ENCODE peak calls at places on chromosomes 3 and 15, in six cellular contexts. One of them, this sample, is unnamed.
A peak's percentile ranks its signal among the peaks of the same experiment; 100 is the strongest.

GRCh38 chr15:95459288-95459687 is 871.2 kb upstream of the NR2F2 start:
- DNase-seq in ovary: peak; percentile 28
- DNase-seq in sigmoid colon: no peak
- DNase-seq in stomach: no peak
- DNase-seq in tibial nerve: no peak
- DNase-seq in testis: no peak
- DNase-seq in this sample: no peak

GRCh38 chr15:43939070-43939469 is 112.3 kb downstream of the WDR76 start:
- DNase-seq in ovary: no peak
- DNase-seq in sigmoid colon: no peak
- DNase-seq in stomach: no peak
- DNase-seq in tibial nerve: no peak
- DNase-seq in testis: no peak
- DNase-seq in this sample: no peak

GRCh38 chr15:101490408-101490891 is 943 bp upstream of the PCSK6 start:
- DNase-seq in ovary: no peak
- DNase-seq in sigmoid colon: no peak
- DNase-seq in stomach: peak; percentile 18
- DNase-seq in tibial nerve: no peak
- DNase-seq in testis: no peak
- DNase-seq in this sample: no peak

GRCh38 chr3:140186421-140186920 is 251.5 kb downstream of the CLSTN2 start:
- DNase-seq in ovary: no peak
- DNase-seq in sigmoid colon: no peak
- DNase-seq in stomach: no peak
- DNase-seq in tibial nerve: peak; percentile 63
- DNase-seq in testis: peak; percentile 45
- DNase-seq in this sample: peak; percentile 67

GRCh38 chr3:132218817-132219390 is 98.3 kb upstream of the ACP3 start:
- DNase-seq in ovary: no peak
- DNase-seq in sigmoid colon: no peak
- DNase-seq in stomach: no peak
- DNase-seq in tibial nerve: no peak
- DNase-seq in testis: no peak
- DNase-seq in this sample: peak; percentile 35

GRCh38 chr15:78265752-78266224 is 1.4 kb downstream of the DNAJA4 start:
- DNase-seq in ovary: no peak
- DNase-seq in sigmoid colon: no peak
- DNase-seq in stomach: no peak
- DNase-seq in tibial nerve: no peak
- DNase-seq in testis: no peak
- DNase-seq in this sample: no peak

GRCh38 chr3:138692152-138692551 is 83.6 kb downstream of the FAIM start:
- DNase-seq in ovary: no peak
- DNase-seq in sigmoid colon: no peak
- DNase-seq in stomach: no peak
- DNase-seq in tibial nerve: no peak
- DNase-seq in testis: no peak
- DNase-seq in this sample: no peak

GRCh38 chr15:60471314-60471713 is 7.6 kb downstream of the ICE2 start:
- DNase-seq in ovary: no peak
- DNase-seq in sigmoid colon: no peak
- DNase-seq in stomach: no peak
- DNase-seq in tibial nerve: no peak
- DNase-seq in testis: no peak
- DNase-seq in this sample: no peak

GRCh38 chr15:78343431-78343830 is 3.3 kb downstream of the CRABP1 start:
- DNase-seq in ovary: no peak
- DNase-seq in sigmoid colon: no peak
- DNase-seq in stomach: no peak
- DNase-seq in tibial nerve: no peak
- DNase-seq in testis: no peak
- DNase-seq in this sample: no peak

DNA sequence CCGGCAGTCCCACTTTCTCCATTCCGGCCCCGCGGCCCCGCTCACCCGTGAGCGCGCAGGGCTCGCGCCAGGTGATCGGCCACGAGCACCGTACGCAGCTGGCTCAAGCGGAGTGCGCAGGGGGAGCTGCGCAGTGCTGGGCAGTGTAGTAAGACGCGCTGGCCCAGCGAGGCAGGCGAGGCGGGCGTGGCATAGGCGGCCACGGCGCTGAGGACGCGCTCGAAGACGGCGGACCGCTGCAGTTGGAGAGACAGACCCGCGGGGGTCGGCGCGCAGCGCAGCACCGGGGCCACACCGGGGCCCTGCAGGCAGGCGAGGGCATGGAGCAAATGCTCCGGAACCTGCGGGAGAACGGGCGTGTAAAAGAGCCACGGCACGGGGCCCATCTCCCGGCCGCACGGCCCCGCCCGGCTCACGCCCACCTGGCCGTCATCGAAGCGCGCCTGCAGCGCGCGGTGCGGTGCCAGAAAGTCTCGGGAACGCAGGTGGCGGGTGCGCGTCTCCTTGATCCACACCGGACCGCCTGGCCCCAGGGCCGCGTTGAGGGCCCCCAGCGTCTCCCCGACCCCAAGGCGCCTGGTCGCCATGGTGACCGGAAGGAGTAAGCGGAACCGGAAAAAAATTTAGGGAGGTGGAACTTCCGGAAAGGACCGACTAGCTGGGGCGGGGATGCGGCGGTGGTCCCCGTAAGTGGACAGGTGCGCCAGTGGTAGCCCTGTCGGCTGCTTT is at the start of gene DALRD3:
- DNase-seq in ovary: peak; percentile 67
- DNase-seq in sigmoid colon: peak; percentile 81
- DNase-seq in stomach: peak; percentile 65
- DNase-seq in tibial nerve: peak; percentile 60
- DNase-seq in testis: peak; percentile 84
- DNase-seq in this sample: peak; percentile 58
- TF ChIP-seq POLR2A in ovary: peak; percentile 52
- TF ChIP-seq POLR2A in sigmoid colon: peak; percentile 51
- TF ChIP-seq POLR2A in stomach: no peak
- TF ChIP-seq POLR2A in tibial nerve: peak; percentile 41
- TF ChIP-seq POLR2A in testis: no peak
- TF ChIP-seq POLR2A in this sample: peak; percentile 47

GRCh38 chr15:74613953-74614743 is 1.5 kb upstream of the CLK3 start:
- DNase-seq in ovary: no peak
- DNase-seq in sigmoid colon: no peak
- DNase-seq in stomach: no peak
- DNase-seq in tibial nerve: no peak
- DNase-seq in testis: no peak
- DNase-seq in this sample: no peak

GRCh38 chr15:74616996-74617395 is 1.4 kb downstream of the CLK3 start:
- DNase-seq in ovary: no peak
- DNase-seq in sigmoid colon: no peak
- DNase-seq in stomach: no peak
- DNase-seq in tibial nerve: no peak
- DNase-seq in testis: no peak
- DNase-seq in this sample: no peak

GRCh38 chr15:74615313-74616019 is at the start of gene CLK3:
- DNase-seq in ovary: peak; percentile 96
- DNase-seq in sigmoid colon: peak; percentile 98
- DNase-seq in stomach: peak; percentile 98
- DNase-seq in tibial nerve: peak; percentile 85
- DNase-seq in testis: peak; percentile 96
- DNase-seq in this sample: peak; percentile 95

GRCh38 chr15:74614744-74615312 is 808 bp upstream of the CLK3 start:
- DNase-seq in ovary: peak; percentile 81
- DNase-seq in sigmoid colon: peak; percentile 94
- DNase-seq in stomach: peak; percentile 84
- DNase-seq in tibial nerve: peak; percentile 69
- DNase-seq in testis: peak; percentile 85
- DNase-seq in this sample: peak; percentile 71

DNA sequence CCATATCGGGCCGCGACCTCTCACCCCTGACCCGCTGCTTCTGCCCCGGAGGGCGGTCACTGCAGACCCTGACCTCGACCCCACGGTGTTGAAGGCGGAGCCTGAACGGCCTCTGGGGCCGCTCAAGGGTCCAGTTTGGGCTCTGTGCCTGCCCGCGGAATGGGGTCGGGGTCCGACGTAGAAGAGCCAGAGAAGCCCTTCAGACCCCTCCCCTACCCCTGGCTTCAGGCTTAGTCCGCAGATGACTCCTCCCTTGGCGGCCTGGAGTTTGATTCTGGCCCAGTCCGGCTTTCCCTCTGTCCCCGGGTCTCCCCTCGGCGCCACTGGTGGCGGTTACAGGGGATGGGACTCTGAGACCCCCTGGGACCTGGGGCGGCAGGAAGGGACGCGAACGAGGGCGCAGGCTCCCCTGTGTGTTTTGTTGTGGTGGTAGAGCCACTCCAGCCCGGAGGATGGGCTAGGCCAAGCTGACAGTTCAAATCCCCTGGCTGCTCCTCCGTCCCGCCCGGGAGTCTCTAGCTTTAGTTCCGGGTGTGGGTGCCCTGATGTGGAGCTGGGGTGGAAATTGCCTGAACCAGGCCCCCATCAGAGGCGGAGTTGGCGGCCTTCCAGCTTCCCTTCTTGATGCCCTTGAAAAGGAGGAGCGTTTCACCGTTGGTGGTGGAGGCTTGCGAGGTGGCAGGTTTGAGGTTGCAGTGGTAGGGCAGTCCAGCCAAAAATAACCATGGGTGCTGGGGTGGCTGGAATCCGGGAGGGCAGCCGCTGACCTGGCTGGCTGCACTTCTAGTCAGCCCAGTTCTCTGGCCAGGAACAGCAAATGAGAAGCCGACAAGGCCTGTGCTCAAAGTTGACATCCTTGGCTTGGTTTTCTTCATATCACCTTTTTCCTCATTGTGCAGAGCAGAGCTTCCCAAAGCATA is 644 bp downstream of the CLK3 start:
- DNase-seq in ovary: peak; percentile 79
- DNase-seq in sigmoid colon: peak; percentile 89
- DNase-seq in stomach: peak; percentile 87
- DNase-seq in tibial nerve: peak; percentile 65
- DNase-seq in testis: peak; percentile 85
- DNase-seq in this sample: peak; percentile 45
- TF ChIP-seq POLR2A in ovary: no peak
- TF ChIP-seq POLR2A in sigmoid colon: peak; percentile 19
- TF ChIP-seq POLR2A in stomach: no peak
- TF ChIP-seq POLR2A in tibial nerve: no peak
- TF ChIP-seq POLR2A in testis: no peak
- TF ChIP-seq POLR2A in this sample: peak; percentile 58

GRCh38 chr15:63586790-63587189 is 10.4 kb upstream of the FBXL22 start:
- DNase-seq in ovary: no peak
- DNase-seq in sigmoid colon: no peak
- DNase-seq in stomach: no peak
- DNase-seq in tibial nerve: no peak
- DNase-seq in testis: no peak
- DNase-seq in this sample: no peak

GRCh38 chr15:63588826-63589225 is 8.4 kb upstream of the FBXL22 start:
- DNase-seq in ovary: no peak
- DNase-seq in sigmoid colon: no peak
- DNase-seq in stomach: no peak
- DNase-seq in tibial nerve: no peak
- DNase-seq in testis: no peak
- DNase-seq in this sample: no peak

GRCh38 chr15:63587527-63587926 is 9.7 kb upstream of the FBXL22 start:
- DNase-seq in ovary: no peak
- DNase-seq in sigmoid colon: no peak
- DNase-seq in stomach: no peak
- DNase-seq in tibial nerve: no peak
- DNase-seq in testis: no peak
- DNase-seq in this sample: no peak

GRCh38 chr15:63582179-63582578 is 15.0 kb upstream of the FBXL22 start:
- DNase-seq in ovary: no peak
- DNase-seq in sigmoid colon: no peak
- DNase-seq in stomach: no peak
- DNase-seq in tibial nerve: no peak
- DNase-seq in testis: no peak
- DNase-seq in this sample: no peak

GRCh38 chr15:63583027-63583426 is 14.2 kb upstream of the FBXL22 start:
- DNase-seq in ovary: no peak
- DNase-seq in sigmoid colon: no peak
- DNase-seq in stomach: no peak
- DNase-seq in tibial nerve: no peak
- DNase-seq in testis: no peak
- DNase-seq in this sample: no peak
- TF ChIP-seq POLR2A in ovary: no peak
- TF ChIP-seq POLR2A in sigmoid colon: no peak
- TF ChIP-seq POLR2A in stomach: no peak
- TF ChIP-seq POLR2A in tibial nerve: no peak
- TF ChIP-seq POLR2A in testis: no peak
- TF ChIP-seq POLR2A in this sample: no peak

DNA sequence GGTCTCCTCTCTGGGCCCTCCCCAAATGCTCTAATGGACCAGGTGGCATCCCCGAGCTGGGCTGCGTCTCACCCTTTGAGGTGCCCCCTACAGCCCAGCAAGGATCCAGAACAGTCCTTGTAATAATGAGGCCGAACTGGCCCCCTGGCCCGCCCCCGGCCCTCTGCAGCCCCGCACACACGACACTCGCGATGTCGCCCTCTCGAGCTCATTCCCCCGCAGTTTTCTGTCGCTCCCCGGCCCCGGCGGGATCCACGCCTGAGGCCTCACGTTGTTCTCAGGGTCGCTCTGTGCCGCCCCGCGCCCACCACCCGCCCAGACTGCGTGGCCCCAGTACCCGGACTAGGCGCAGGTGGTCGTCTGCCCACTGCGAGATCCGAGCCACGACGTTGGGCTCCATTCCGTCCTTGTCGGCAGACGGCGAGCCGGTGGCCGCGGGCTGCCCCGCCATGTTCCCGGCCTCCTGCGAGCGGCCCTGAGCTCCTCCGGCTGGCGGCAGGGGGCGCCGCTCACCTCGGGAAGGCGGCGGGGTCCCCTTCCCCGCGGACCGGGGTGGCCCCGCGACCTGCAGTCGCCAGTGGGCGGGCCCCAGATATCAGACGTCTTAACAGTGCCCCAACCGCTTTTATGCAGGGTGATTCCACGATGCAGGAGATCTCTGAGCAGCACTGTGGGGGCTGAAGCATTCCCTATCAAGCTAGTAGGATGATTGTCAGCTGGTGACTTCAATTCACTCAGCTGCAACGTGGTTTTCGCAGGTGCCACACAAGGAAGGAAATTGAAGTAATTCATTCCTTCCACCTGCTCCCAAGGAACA is at the start of gene C3orf33:
- DNase-seq in ovary: peak; percentile 54
- DNase-seq in sigmoid colon: peak; percentile 77
- DNase-seq in stomach: peak; percentile 79
- DNase-seq in tibial nerve: peak; percentile 54
- DNase-seq in testis: peak; percentile 78
- DNase-seq in this sample: peak; percentile 48
- TF ChIP-seq POLR2A in ovary: no peak
- TF ChIP-seq POLR2A in sigmoid colon: no peak
- TF ChIP-seq POLR2A in stomach: no peak
- TF ChIP-seq POLR2A in tibial nerve: no peak
- TF ChIP-seq POLR2A in testis: no peak
- TF ChIP-seq POLR2A in this sample: peak; percentile 4

GRCh38 chr3:143847787-143848631 is at the start of gene SLC9A9:
- DNase-seq in ovary: no peak
- DNase-seq in sigmoid colon: no peak
- DNase-seq in stomach: peak; percentile 27
- DNase-seq in tibial nerve: peak; percentile 36
- DNase-seq in testis: peak; percentile 62
- DNase-seq in this sample: peak; percentile 32
- TF ChIP-seq POLR2A in ovary: no peak
- TF ChIP-seq POLR2A in sigmoid colon: no peak
- TF ChIP-seq POLR2A in stomach: no peak
- TF ChIP-seq POLR2A in tibial nerve: no peak
- TF ChIP-seq POLR2A in testis: no peak
- TF ChIP-seq POLR2A in this sample: no peak

This sample was measured in prostate gland.